ENCODE peak calls at places on chromosome 3, in nine cellular contexts. One of them, this sample, is unnamed.

GRCh38 chr3:175304437-175304836 is 445.3 kb downstream of the NAALADL2 start:
- DNase-seq in mucosa of descending colon: no peak
- DNase-seq in WTC11: no peak
- DNase-seq in GM13976: no peak
- DNase-seq in HFFc6: no peak
- DNase-seq in astrocyte of the spinal cord: no peak
- DNase-seq in stomach: no peak
- DNase-seq in heart left ventricle: no peak
- DNase-seq in pancreas: no peak
- DNase-seq in this sample: no peak

GRCh38 chr3:32153414-32154016 is 47.1 kb downstream of the GPD1L start:
- DNase-seq in heart left ventricle: no peak
- DNase-seq in WTC11: no peak
- DNase-seq in HFFc6: no peak
- DNase-seq in pancreas: no peak
- DNase-seq in mucosa of descending colon: no peak
- DNase-seq in stomach: no peak
- DNase-seq in GM13976: no peak
- DNase-seq in astrocyte of the spinal cord: no peak
- DNase-seq in this sample: no peak

GRCh38 chr3:146222204-146223046 is 28.5 kb downstream of the PLSCR4 start:
- DNase-seq in astrocyte of the spinal cord: peak; percentile 33
- DNase-seq in HFFc6: no peak
- DNase-seq in heart left ventricle: no peak
- DNase-seq in pancreas: no peak
- DNase-seq in mucosa of descending colon: peak; percentile 71
- DNase-seq in GM13976: no peak
- DNase-seq in WTC11: peak; percentile 46
- DNase-seq in stomach: no peak
- DNase-seq in this sample: peak; percentile 78

GRCh38 chr3:170493712-170494182 is 75.1 kb downstream of the CLDN11 start:
- DNase-seq in stomach: no peak
- DNase-seq in heart left ventricle: no peak
- DNase-seq in mucosa of descending colon: no peak
- DNase-seq in pancreas: no peak
- DNase-seq in WTC11: no peak
- DNase-seq in HFFc6: peak; percentile 60
- DNase-seq in GM13976: no peak
- DNase-seq in astrocyte of the spinal cord: peak; percentile 71
- DNase-seq in this sample: no peak

GRCh38 chr3:189041482-189042090 is 130.2 kb upstream of the TPRG1 start:
- DNase-seq in HFFc6: no peak
- DNase-seq in astrocyte of the spinal cord: peak; percentile 43
- DNase-seq in GM13976: peak; percentile 49
- DNase-seq in stomach: peak; percentile 34
- DNase-seq in pancreas: peak; percentile 15
- DNase-seq in heart left ventricle: peak; percentile 10
- DNase-seq in mucosa of descending colon: peak; percentile 61
- DNase-seq in WTC11: peak; percentile 67
- DNase-seq in this sample: peak; percentile 55

GRCh38 chr3:36837089-36837488 is 72.7 kb upstream of the DCLK3 start:
- DNase-seq in HFFc6: no peak
- DNase-seq in WTC11: no peak
- DNase-seq in heart left ventricle: no peak
- DNase-seq in mucosa of descending colon: no peak
- DNase-seq in astrocyte of the spinal cord: no peak
- DNase-seq in GM13976: no peak
- DNase-seq in stomach: no peak
- DNase-seq in pancreas: no peak
- DNase-seq in this sample: no peak

GRCh38 chr3:127690106-127690505 is 17.4 kb downstream of the ABTB1 start:
- DNase-seq in pancreas: no peak
- DNase-seq in heart left ventricle: peak; percentile 48
- DNase-seq in astrocyte of the spinal cord: peak; percentile 76
- DNase-seq in HFFc6: peak; percentile 67
- DNase-seq in GM13976: no peak
- DNase-seq in stomach: no peak
- DNase-seq in WTC11: no peak
- DNase-seq in mucosa of descending colon: no peak
- DNase-seq in this sample: peak; percentile 68

GRCh38 chr3:197406266-197406665 is 107.9 kb upstream of the DLG1 start:
- DNase-seq in stomach: no peak
- DNase-seq in heart left ventricle: no peak
- DNase-seq in mucosa of descending colon: no peak
- DNase-seq in HFFc6: no peak
- DNase-seq in astrocyte of the spinal cord: peak; percentile 48
- DNase-seq in GM13976: no peak
- DNase-seq in pancreas: no peak
- DNase-seq in WTC11: no peak
- DNase-seq in this sample: no peak

GRCh38 chr3:187946031-187946691 is 200.9 kb upstream of the BCL6 start:
- DNase-seq in HFFc6: peak; percentile 68
- DNase-seq in astrocyte of the spinal cord: peak; percentile 35
- DNase-seq in heart left ventricle: no peak
- DNase-seq in GM13976: no peak
- DNase-seq in stomach: no peak
- DNase-seq in mucosa of descending colon: no peak
- DNase-seq in pancreas: no peak
- DNase-seq in WTC11: no peak
- DNase-seq in this sample: no peak
- TF ChIP-seq CTCF in HFFc6: no peak
- TF ChIP-seq CTCF in astrocyte of the spinal cord: no peak
- TF ChIP-seq CTCF in heart left ventricle: no peak
- TF ChIP-seq CTCF in GM13976: no peak
- TF ChIP-seq CTCF in stomach: no peak
- TF ChIP-seq CTCF in mucosa of descending colon: no peak
- TF ChIP-seq CTCF in pancreas: no peak
- TF ChIP-seq CTCF in WTC11: no peak
- TF ChIP-seq CTCF in this sample: no peak

GRCh38 chr3:182139627-182140357 is 428.1 kb downstream of the SOX2 start:
- DNase-seq in pancreas: no peak
- DNase-seq in stomach: no peak
- DNase-seq in GM13976: no peak
- DNase-seq in heart left ventricle: no peak
- DNase-seq in astrocyte of the spinal cord: no peak
- DNase-seq in mucosa of descending colon: peak; percentile 7
- DNase-seq in HFFc6: no peak
- DNase-seq in WTC11: peak; percentile 21
- DNase-seq in this sample: peak; percentile 50
- TF ChIP-seq CTCF in pancreas: no peak
- TF ChIP-seq CTCF in stomach: no peak
- TF ChIP-seq CTCF in GM13976: no peak
- TF ChIP-seq CTCF in heart left ventricle: no peak
- TF ChIP-seq CTCF in astrocyte of the spinal cord: no peak
- TF ChIP-seq CTCF in mucosa of descending colon: no peak
- TF ChIP-seq CTCF in HFFc6: no peak
- TF ChIP-seq CTCF in WTC11: no peak
- TF ChIP-seq CTCF in this sample: no peak

GRCh38 chr3:87313641-87314040 is 37.3 kb upstream of the POU1F1 start:
- DNase-seq in heart left ventricle: no peak
- DNase-seq in mucosa of descending colon: no peak
- DNase-seq in pancreas: no peak
- DNase-seq in GM13976: no peak
- DNase-seq in HFFc6: no peak
- DNase-seq in stomach: no peak
- DNase-seq in astrocyte of the spinal cord: no peak
- DNase-seq in WTC11: no peak
- DNase-seq in this sample: no peak

GRCh38 chr3:87309601-87310000 is 33.2 kb upstream of the POU1F1 start:
- DNase-seq in HFFc6: no peak
- DNase-seq in mucosa of descending colon: no peak
- DNase-seq in WTC11: no peak
- DNase-seq in astrocyte of the spinal cord: no peak
- DNase-seq in stomach: no peak
- DNase-seq in GM13976: no peak
- DNase-seq in heart left ventricle: no peak
- DNase-seq in pancreas: no peak
- DNase-seq in this sample: no peak

GRCh38 chr3:87305517-87305916 is 29.1 kb upstream of the POU1F1 start:
- DNase-seq in astrocyte of the spinal cord: no peak
- DNase-seq in heart left ventricle: no peak
- DNase-seq in stomach: no peak
- DNase-seq in GM13976: no peak
- DNase-seq in pancreas: no peak
- DNase-seq in HFFc6: no peak
- DNase-seq in WTC11: no peak
- DNase-seq in mucosa of descending colon: no peak
- DNase-seq in this sample: no peak

GRCh38 chr3:87311309-87311708 is 34.9 kb upstream of the POU1F1 start:
- DNase-seq in HFFc6: peak; percentile 67
- DNase-seq in WTC11: no peak
- DNase-seq in stomach: no peak
- DNase-seq in heart left ventricle: no peak
- DNase-seq in mucosa of descending colon: no peak
- DNase-seq in GM13976: no peak
- DNase-seq in pancreas: no peak
- DNase-seq in astrocyte of the spinal cord: peak; percentile 15
- DNase-seq in this sample: no peak

DNA sequence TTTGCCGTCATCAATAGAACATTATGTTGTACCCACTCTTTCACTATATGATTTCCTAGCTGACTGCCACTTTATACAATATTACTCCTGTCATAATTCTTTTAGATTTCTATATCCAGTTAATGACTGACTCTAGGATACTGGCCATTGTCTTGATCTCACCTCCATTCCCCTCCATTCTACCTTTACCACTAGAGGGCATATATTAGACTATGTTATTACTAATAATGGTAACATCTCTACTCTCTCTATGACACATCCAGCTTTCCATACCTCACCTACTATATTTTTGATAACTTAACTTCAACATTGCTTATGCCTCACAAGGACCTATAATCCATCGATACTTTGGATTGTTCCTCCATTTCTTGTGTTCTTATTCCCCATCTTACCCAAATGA is 31.4 kb upstream of the POU1F1 start:
- DNase-seq in heart left ventricle: no peak
- DNase-seq in stomach: no peak
- DNase-seq in astrocyte of the spinal cord: no peak
- DNase-seq in HFFc6: no peak
- DNase-seq in pancreas: no peak
- DNase-seq in GM13976: no peak
- DNase-seq in WTC11: no peak
- DNase-seq in mucosa of descending colon: no peak
- DNase-seq in this sample: no peak
- TF ChIP-seq CTCF in heart left ventricle: no peak
- TF ChIP-seq CTCF in stomach: no peak
- TF ChIP-seq CTCF in astrocyte of the spinal cord: peak; percentile 22
- TF ChIP-seq CTCF in HFFc6: peak; percentile 71
- TF ChIP-seq CTCF in pancreas: no peak
- TF ChIP-seq CTCF in GM13976: no peak
- TF ChIP-seq CTCF in WTC11: no peak
- TF ChIP-seq CTCF in mucosa of descending colon: no peak
- TF ChIP-seq CTCF in this sample: peak; percentile 31

DNA sequence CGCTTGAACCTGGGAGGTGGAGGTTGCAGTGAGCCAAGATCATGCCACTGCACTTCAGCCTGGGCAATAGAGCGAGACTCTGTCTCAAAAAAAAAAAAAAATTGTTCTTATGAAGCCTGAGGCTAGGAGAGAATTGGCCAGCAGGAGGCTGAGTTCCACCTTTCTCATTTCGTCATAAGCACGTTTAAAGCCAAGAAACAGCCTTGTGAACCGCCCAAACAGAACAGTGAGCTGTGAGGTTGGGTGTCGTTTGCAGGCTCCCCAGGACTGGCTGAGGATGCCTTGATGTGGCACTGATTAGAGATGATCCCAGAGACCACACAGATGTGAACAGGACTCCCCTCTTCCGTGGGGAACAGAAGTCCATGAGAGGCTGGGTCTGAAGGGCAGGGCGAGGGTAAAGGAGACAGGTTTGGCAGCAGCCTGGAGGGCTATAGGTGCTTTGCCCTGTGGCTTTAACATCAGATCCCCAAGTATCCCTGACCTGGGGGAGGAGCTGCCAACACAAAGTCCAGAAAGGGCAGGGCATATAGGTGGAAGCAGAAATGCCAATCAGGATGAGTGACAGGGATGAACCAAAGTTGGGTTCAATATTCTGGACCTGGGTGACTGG is 52.9 kb downstream of the CLEC3B start:
- DNase-seq in stomach: peak; percentile 49
- DNase-seq in GM13976: no peak
- DNase-seq in WTC11: no peak
- DNase-seq in mucosa of descending colon: peak; percentile 69
- DNase-seq in HFFc6: no peak
- DNase-seq in astrocyte of the spinal cord: no peak
- DNase-seq in pancreas: no peak
- DNase-seq in heart left ventricle: no peak
- DNase-seq in this sample: peak; percentile 16
- TF ChIP-seq CTCF in stomach: no peak
- TF ChIP-seq CTCF in GM13976: no peak
- TF ChIP-seq CTCF in WTC11: no peak
- TF ChIP-seq CTCF in mucosa of descending colon: no peak
- TF ChIP-seq CTCF in HFFc6: peak; percentile 58
- TF ChIP-seq CTCF in astrocyte of the spinal cord: peak; percentile 29
- TF ChIP-seq CTCF in pancreas: no peak
- TF ChIP-seq CTCF in heart left ventricle: no peak
- TF ChIP-seq CTCF in this sample: no peak

GRCh38 chr3:39383190-39383912 is at the start of gene SLC25A38:
- DNase-seq in heart left ventricle: peak; percentile 85
- DNase-seq in pancreas: peak; percentile 77
- DNase-seq in stomach: peak; percentile 80
- DNase-seq in astrocyte of the spinal cord: peak; percentile 91
- DNase-seq in HFFc6: peak; percentile 78
- DNase-seq in WTC11: peak; percentile 76
- DNase-seq in mucosa of descending colon: peak; percentile 88
- DNase-seq in GM13976: peak; percentile 88
- DNase-seq in this sample: peak; percentile 87
- TF ChIP-seq CTCF in heart left ventricle: peak; percentile 8
- TF ChIP-seq CTCF in pancreas: peak; percentile 17
- TF ChIP-seq CTCF in stomach: no peak
- TF ChIP-seq CTCF in astrocyte of the spinal cord: peak; percentile 40
- TF ChIP-seq CTCF in HFFc6: peak; percentile 50
- TF ChIP-seq CTCF in WTC11: no peak
- TF ChIP-seq CTCF in mucosa of descending colon: no peak
- TF ChIP-seq CTCF in GM13976: no peak
- TF ChIP-seq CTCF in this sample: no peak

DNA sequence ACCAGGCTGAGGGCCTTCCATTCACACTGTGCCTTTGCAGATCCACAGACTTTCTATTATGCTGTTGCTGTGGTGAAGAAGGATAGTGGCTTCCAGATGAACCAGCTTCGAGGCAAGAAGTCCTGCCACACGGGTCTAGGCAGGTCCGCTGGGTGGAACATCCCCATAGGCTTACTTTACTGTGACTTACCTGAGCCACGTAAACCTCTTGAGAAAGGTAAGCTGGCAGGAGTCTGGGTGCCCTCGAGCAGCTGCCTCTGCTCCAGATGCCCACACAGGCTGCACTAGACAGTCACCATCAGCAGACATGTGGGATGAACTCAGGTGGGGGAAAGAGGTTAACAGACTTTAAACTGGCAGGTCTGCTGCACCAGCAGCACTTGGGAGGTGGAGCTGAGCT is 8.3 kb downstream of the TF start:
- DNase-seq in WTC11: no peak
- DNase-seq in heart left ventricle: no peak
- DNase-seq in pancreas: no peak
- DNase-seq in HFFc6: no peak
- DNase-seq in GM13976: no peak
- DNase-seq in astrocyte of the spinal cord: no peak
- DNase-seq in stomach: no peak
- DNase-seq in mucosa of descending colon: no peak
- DNase-seq in this sample: no peak
- TF ChIP-seq CTCF in WTC11: no peak
- TF ChIP-seq CTCF in heart left ventricle: no peak
- TF ChIP-seq CTCF in pancreas: no peak
- TF ChIP-seq CTCF in HFFc6: no peak
- TF ChIP-seq CTCF in GM13976: no peak
- TF ChIP-seq CTCF in astrocyte of the spinal cord: no peak
- TF ChIP-seq CTCF in stomach: no peak
- TF ChIP-seq CTCF in mucosa of descending colon: no peak
- TF ChIP-seq CTCF in this sample: no peak

GRCh38 chr3:141737108-141737507 is 990 bp upstream of the RNF7 start:
- DNase-seq in GM13976: no peak
- DNase-seq in heart left ventricle: no peak
- DNase-seq in mucosa of descending colon: no peak
- DNase-seq in HFFc6: no peak
- DNase-seq in stomach: no peak
- DNase-seq in astrocyte of the spinal cord: no peak
- DNase-seq in WTC11: no peak
- DNase-seq in pancreas: no peak
- DNase-seq in this sample: no peak
- TF ChIP-seq CTCF in GM13976: no peak
- TF ChIP-seq CTCF in heart left ventricle: no peak
- TF ChIP-seq CTCF in mucosa of descending colon: no peak
- TF ChIP-seq CTCF in HFFc6: no peak
- TF ChIP-seq CTCF in stomach: no peak
- TF ChIP-seq CTCF in astrocyte of the spinal cord: no peak
- TF ChIP-seq CTCF in WTC11: no peak
- TF ChIP-seq CTCF in pancreas: no peak
- TF ChIP-seq CTCF in this sample: no peak

This sample was measured in Caco-2.